ENCODE peak calls at places on chromosomes 13 and 19, in eight cellular contexts. One of them, this sample, is unnamed.

GRCh38 chr13:79522583-79522982 is 41.6 kb downstream of the NDFIP2 start:
- DNase-seq in LNCaP clone FGC: no peak
- DNase-seq in CMK: peak
- DNase-seq in lung microvascular endothelial cell: no peak
- DNase-seq in LHCN-M2: peak
- DNase-seq in thoracic aorta: no peak
- DNase-seq in A549: no peak
- DNase-seq in SJCRH30: peak
- DNase-seq in this sample: no peak

GRCh38 chr19:49861127-49861526 is 6.2 kb downstream of the PNKP start:
- DNase-seq in LNCaP clone FGC: peak
- DNase-seq in CMK: no peak
- DNase-seq in lung microvascular endothelial cell: no peak
- DNase-seq in LHCN-M2: no peak
- DNase-seq in thoracic aorta: no peak
- DNase-seq in A549: peak
- DNase-seq in SJCRH30: no peak
- DNase-seq in this sample: no peak

GRCh38 chr13:59038824-59039223 is 1124.9 kb downstream of the DIAPH3 start:
- DNase-seq in LNCaP clone FGC: no peak
- DNase-seq in CMK: no peak
- DNase-seq in lung microvascular endothelial cell: no peak
- DNase-seq in LHCN-M2: peak
- DNase-seq in thoracic aorta: no peak
- DNase-seq in A549: peak
- DNase-seq in SJCRH30: peak
- DNase-seq in this sample: no peak

GRCh38 chr13:90427322-90428272 is 919.9 kb upstream of the MIR17HG start:
- DNase-seq in LNCaP clone FGC: no peak
- DNase-seq in CMK: peak
- DNase-seq in lung microvascular endothelial cell: no peak
- DNase-seq in LHCN-M2: no peak
- DNase-seq in thoracic aorta: no peak
- DNase-seq in A549: no peak
- DNase-seq in SJCRH30: peak
- DNase-seq in this sample: no peak

GRCh38 chr19:15123900-15124299 is 16.7 kb downstream of the SYDE1 start:
- DNase-seq in LNCaP clone FGC: peak
- DNase-seq in CMK: no peak
- DNase-seq in lung microvascular endothelial cell: no peak
- DNase-seq in LHCN-M2: peak
- DNase-seq in thoracic aorta: no peak
- DNase-seq in A549: no peak
- DNase-seq in SJCRH30: no peak
- DNase-seq in this sample: no peak

GRCh38 chr13:98528663-98529064 is 48.2 kb downstream of the STK24 start:
- DNase-seq in LNCaP clone FGC: no peak
- DNase-seq in CMK: no peak
- DNase-seq in lung microvascular endothelial cell: no peak
- DNase-seq in LHCN-M2: no peak
- DNase-seq in thoracic aorta: no peak
- DNase-seq in A549: no peak
- DNase-seq in SJCRH30: no peak
- DNase-seq in this sample: no peak

GRCh38 chr13:111552891-111553637 is 232.6 kb downstream of the TEX29 start:
- DNase-seq in LNCaP clone FGC: no peak
- DNase-seq in CMK: no peak
- DNase-seq in lung microvascular endothelial cell: no peak
- DNase-seq in LHCN-M2: no peak
- DNase-seq in thoracic aorta: no peak
- DNase-seq in A549: no peak
- DNase-seq in SJCRH30: no peak
- DNase-seq in this sample: no peak

GRCh38 chr13:79043208-79043607 is 362.8 kb downstream of the RBM26 start:
- DNase-seq in LNCaP clone FGC: no peak
- DNase-seq in CMK: no peak
- DNase-seq in lung microvascular endothelial cell: no peak
- DNase-seq in LHCN-M2: no peak
- DNase-seq in thoracic aorta: no peak
- DNase-seq in A549: no peak
- DNase-seq in SJCRH30: no peak
- DNase-seq in this sample: no peak

GRCh38 chr19:11204943-11205349 is 7.6 kb upstream of the KANK2 start:
- DNase-seq in LNCaP clone FGC: no peak
- DNase-seq in CMK: no peak
- DNase-seq in lung microvascular endothelial cell: no peak
- DNase-seq in LHCN-M2: peak
- DNase-seq in thoracic aorta: no peak
- DNase-seq in A549: no peak
- DNase-seq in SJCRH30: no peak
- DNase-seq in this sample: no peak

GRCh38 chr19:17325881-17326594 is 8.6 kb downstream of the ANO8 start:
- DNase-seq in LNCaP clone FGC: no peak
- DNase-seq in CMK: no peak
- DNase-seq in lung microvascular endothelial cell: no peak
- DNase-seq in LHCN-M2: no peak
- DNase-seq in thoracic aorta: peak
- DNase-seq in A549: no peak
- DNase-seq in SJCRH30: no peak
- DNase-seq in this sample: no peak

GRCh38 chr19:44774614-44775013 is 3.1 kb upstream of the CBLC start:
- DNase-seq in LNCaP clone FGC: no peak
- DNase-seq in CMK: no peak
- DNase-seq in lung microvascular endothelial cell: no peak
- DNase-seq in LHCN-M2: peak
- DNase-seq in thoracic aorta: no peak
- DNase-seq in A549: no peak
- DNase-seq in SJCRH30: no peak
- DNase-seq in this sample: no peak

GRCh38 chr13:73715114-73715909 is 418.9 kb downstream of the KLF12 start:
- DNase-seq in LNCaP clone FGC: no peak
- DNase-seq in CMK: no peak
- DNase-seq in lung microvascular endothelial cell: no peak
- DNase-seq in LHCN-M2: no peak
- DNase-seq in thoracic aorta: no peak
- DNase-seq in A549: no peak
- DNase-seq in SJCRH30: no peak
- DNase-seq in this sample: no peak

GRCh38 chr13:112885782-112886268 is 83.2 kb upstream of the MCF2L start:
- DNase-seq in LNCaP clone FGC: peak
- DNase-seq in CMK: peak
- DNase-seq in lung microvascular endothelial cell: peak
- DNase-seq in LHCN-M2: peak
- DNase-seq in thoracic aorta: no peak
- DNase-seq in A549: peak
- DNase-seq in SJCRH30: peak
- DNase-seq in this sample: peak

GRCh38 chr13:106143392-106143791 is 392.1 kb downstream of the EFNB2 start:
- DNase-seq in LNCaP clone FGC: no peak
- DNase-seq in CMK: no peak
- DNase-seq in lung microvascular endothelial cell: no peak
- DNase-seq in LHCN-M2: peak
- DNase-seq in thoracic aorta: no peak
- DNase-seq in A549: no peak
- DNase-seq in SJCRH30: no peak
- DNase-seq in this sample: no peak

GRCh38 chr19:9128171-9128570 is 1.4 kb upstream of the OR7G3 start:
- DNase-seq in LNCaP clone FGC: no peak
- DNase-seq in CMK: no peak
- DNase-seq in lung microvascular endothelial cell: no peak
- DNase-seq in LHCN-M2: peak
- DNase-seq in thoracic aorta: no peak
- DNase-seq in A549: peak
- DNase-seq in SJCRH30: no peak
- DNase-seq in this sample: peak

GRCh38 chr19:15551183-15552004 is 43.1 kb downstream of the CYP4F22 start:
- DNase-seq in LNCaP clone FGC: no peak
- DNase-seq in CMK: peak
- DNase-seq in lung microvascular endothelial cell: peak
- DNase-seq in LHCN-M2: peak
- DNase-seq in thoracic aorta: no peak
- DNase-seq in A549: peak
- DNase-seq in SJCRH30: peak
- DNase-seq in this sample: peak

GRCh38 chr13:97344250-97345175 is 89.5 kb upstream of the RAP2A start:
- DNase-seq in LNCaP clone FGC: no peak
- DNase-seq in CMK: no peak
- DNase-seq in lung microvascular endothelial cell: peak
- DNase-seq in LHCN-M2: peak
- DNase-seq in thoracic aorta: no peak
- DNase-seq in A549: peak
- DNase-seq in SJCRH30: peak
- DNase-seq in this sample: peak

GRCh38 chr19:23971598-23971997 is 56.9 kb downstream of the ZNF726 start:
- DNase-seq in LNCaP clone FGC: no peak
- DNase-seq in CMK: no peak
- DNase-seq in lung microvascular endothelial cell: no peak
- DNase-seq in LHCN-M2: no peak
- DNase-seq in thoracic aorta: no peak
- DNase-seq in A549: no peak
- DNase-seq in SJCRH30: no peak
- DNase-seq in this sample: no peak

GRCh38 chr19:23075031-23075733 is 41.6 kb upstream of the ZNF730 start:
- DNase-seq in LNCaP clone FGC: peak
- DNase-seq in CMK: peak
- DNase-seq in lung microvascular endothelial cell: peak
- DNase-seq in LHCN-M2: peak
- DNase-seq in thoracic aorta: no peak
- DNase-seq in A549: no peak
- DNase-seq in SJCRH30: peak
- DNase-seq in this sample: no peak

GRCh38 chr19:48325265-48325910 is at the start of gene EMP3:
- DNase-seq in LNCaP clone FGC: no peak
- DNase-seq in CMK: peak
- DNase-seq in lung microvascular endothelial cell: no peak
- DNase-seq in LHCN-M2: peak
- DNase-seq in thoracic aorta: peak
- DNase-seq in A549: peak
- DNase-seq in SJCRH30: peak
- DNase-seq in this sample: no peak

GRCh38 chr13:113533441-113533840 is 42.9 kb upstream of the DCUN1D2 start:
- DNase-seq in LNCaP clone FGC: no peak
- DNase-seq in CMK: no peak
- DNase-seq in lung microvascular endothelial cell: no peak
- DNase-seq in LHCN-M2: no peak
- DNase-seq in thoracic aorta: no peak
- DNase-seq in A549: no peak
- DNase-seq in SJCRH30: no peak
- DNase-seq in this sample: no peak

GRCh38 chr19:29400917-29401711 is 124.7 kb upstream of the VSTM2B start:
- DNase-seq in LNCaP clone FGC: no peak
- DNase-seq in CMK: no peak
- DNase-seq in lung microvascular endothelial cell: no peak
- DNase-seq in LHCN-M2: no peak
- DNase-seq in thoracic aorta: no peak
- DNase-seq in A549: no peak
- DNase-seq in SJCRH30: no peak
- DNase-seq in this sample: no peak

GRCh38 chr13:22812793-22813192 is 368.0 kb upstream of the SGCG start:
- DNase-seq in LNCaP clone FGC: peak
- DNase-seq in CMK: no peak
- DNase-seq in lung microvascular endothelial cell: no peak
- DNase-seq in LHCN-M2: no peak
- DNase-seq in thoracic aorta: no peak
- DNase-seq in A549: peak
- DNase-seq in SJCRH30: no peak
- DNase-seq in this sample: no peak